ENCODE peak calls at places on chromosomes 12 and 14, in five cellular contexts. One of them, this sample, is unnamed.
A peak's percentile ranks its signal among the peaks of the same experiment; 100 is the strongest.

GRCh38 chr12:89192419-89192818 is 159.9 kb downstream of the DUSP6 start:
- DNase-seq in NCI-H510A treated with DMSO at 0.1 percent for 48 hours: no peak
- DNase-seq in kidney tubule cell: peak; percentile 49
- DNase-seq in Right ventricle myocardium superior: no peak
- DNase-seq in EL: peak; percentile 26
- DNase-seq in this sample: no peak

GRCh38 chr12:109475993-109476806 is 900 bp downstream of the KCTD10 start:
- DNase-seq in NCI-H510A treated with DMSO at 0.1 percent for 48 hours: no peak
- DNase-seq in kidney tubule cell: peak; percentile 29
- DNase-seq in Right ventricle myocardium superior: no peak
- DNase-seq in EL: no peak
- DNase-seq in this sample: no peak

GRCh38 chr12:116136340-116136739 is 141.2 kb downstream of the MED13L start:
- DNase-seq in NCI-H510A treated with DMSO at 0.1 percent for 48 hours: no peak
- DNase-seq in kidney tubule cell: peak; percentile 35
- DNase-seq in Right ventricle myocardium superior: no peak
- DNase-seq in EL: peak; percentile 68
- DNase-seq in this sample: no peak

GRCh38 chr12:132740313-132740646 is 21.4 kb downstream of the ANKLE2 start:
- DNase-seq in NCI-H510A treated with DMSO at 0.1 percent for 48 hours: no peak
- DNase-seq in kidney tubule cell: no peak
- DNase-seq in Right ventricle myocardium superior: no peak
- DNase-seq in EL: no peak
- DNase-seq in this sample: no peak

GRCh38 chr14:60222820-60223219 is 26.2 kb upstream of the PPM1A start:
- DNase-seq in NCI-H510A treated with DMSO at 0.1 percent for 48 hours: no peak
- DNase-seq in kidney tubule cell: no peak
- DNase-seq in Right ventricle myocardium superior: peak; percentile 86
- DNase-seq in EL: no peak
- DNase-seq in this sample: no peak

GRCh38 chr12:122203301-122203967 is at the start of gene B3GNT4:
- DNase-seq in NCI-H510A treated with DMSO at 0.1 percent for 48 hours: peak; percentile 80
- DNase-seq in kidney tubule cell: peak; percentile 76
- DNase-seq in Right ventricle myocardium superior: peak; percentile 72
- DNase-seq in EL: peak; percentile 64
- DNase-seq in this sample: no peak

GRCh38 chr12:6961278-6961694 is 9.2 kb downstream of the PHB2 start:
- DNase-seq in NCI-H510A treated with DMSO at 0.1 percent for 48 hours: no peak
- DNase-seq in kidney tubule cell: no peak
- DNase-seq in Right ventricle myocardium superior: peak; percentile 74
- DNase-seq in EL: peak; percentile 55
- DNase-seq in this sample: no peak

GRCh38 chr12:115079760-115080159 is 395.8 kb upstream of the TBX3 start:
- DNase-seq in NCI-H510A treated with DMSO at 0.1 percent for 48 hours: peak; percentile 39
- DNase-seq in kidney tubule cell: no peak
- DNase-seq in Right ventricle myocardium superior: no peak
- DNase-seq in EL: no peak
- DNase-seq in this sample: no peak

GRCh38 chr14:39425947-39426346 is 6.3 kb downstream of the FBXO33 start:
- DNase-seq in NCI-H510A treated with DMSO at 0.1 percent for 48 hours: no peak
- DNase-seq in kidney tubule cell: no peak
- DNase-seq in Right ventricle myocardium superior: no peak
- DNase-seq in EL: no peak
- DNase-seq in this sample: no peak

GRCh38 chr12:116087399-116087798 is 190.1 kb downstream of the MED13L start:
- DNase-seq in NCI-H510A treated with DMSO at 0.1 percent for 48 hours: no peak
- DNase-seq in kidney tubule cell: no peak
- DNase-seq in Right ventricle myocardium superior: no peak
- DNase-seq in EL: no peak
- DNase-seq in this sample: no peak

GRCh38 chr12:2551514-2551913 is 243.3 kb upstream of the FKBP4 start:
- DNase-seq in NCI-H510A treated with DMSO at 0.1 percent for 48 hours: no peak
- DNase-seq in kidney tubule cell: no peak
- DNase-seq in Right ventricle myocardium superior: no peak
- DNase-seq in EL: no peak
- DNase-seq in this sample: no peak

GRCh38 chr14:104554608-104555401 is 24.8 kb upstream of the C14orf180 start:
- DNase-seq in NCI-H510A treated with DMSO at 0.1 percent for 48 hours: no peak
- DNase-seq in kidney tubule cell: no peak
- DNase-seq in Right ventricle myocardium superior: no peak
- DNase-seq in EL: no peak
- DNase-seq in this sample: peak; percentile 20

GRCh38 chr12:80539029-80539428 is 95.0 kb downstream of the PTPRQ start:
- DNase-seq in NCI-H510A treated with DMSO at 0.1 percent for 48 hours: no peak
- DNase-seq in kidney tubule cell: no peak
- DNase-seq in Right ventricle myocardium superior: no peak
- DNase-seq in EL: no peak
- DNase-seq in this sample: no peak

This sample was measured in GM12892.